ENCODE peak calls at places on chromosomes 5 and 9, in seven cellular contexts. D is mesothelial cell of epicardium, Q is ovary, E is neural crest cell, A is HFFc6, L is uterus, Z is astrocyte of the spinal cord. I is an unnamed sample.

GRCh38 chr5:115507682-115508081 is 36.9 kb downstream of the FEM1C start:
- DNase-seq in E (no peak), Z (peak; percentile 44), A (peak; percentile 83), L (no peak), Q (no peak), D (no peak), I (no peak)

GRCh38 chr5:119323630-119324000 is 32.2 kb upstream of the TNFAIP8 start:
- DNase-seq in D (no peak), A (no peak), Q (no peak), L (no peak), Z (peak; percentile 62), E (no peak), I (no peak)

GRCh38 chr9:21803674-21804048 is 1.2 kb downstream of the MTAP start:
- DNase-seq in D (no peak), E (no peak), Z (peak; percentile 19), A (no peak), L (no peak), Q (no peak), I (no peak)

GRCh38 chr5:177416334-177416733 is 7.0 kb upstream of the F12 start:
- DNase-seq in E (no peak), L (peak; percentile 61), A (no peak), Q (no peak), Z (no peak), D (no peak), I (no peak)

GRCh38 chr9:101114317-101114716 is 85.8 kb downstream of the PLPPR1 start:
- DNase-seq in Z (no peak), D (no peak), A (no peak), Q (no peak), L (no peak), E (no peak), I (no peak)

GRCh38 chr5:107487056-107487461 is 183.7 kb downstream of the EFNA5 start:
- DNase-seq in E (no peak), Z (no peak), D (no peak), A (no peak), L (no peak), Q (no peak), I (no peak)

GRCh38 chr5:35458824-35459207 is 158.8 kb upstream of the SPEF2 start:
- DNase-seq in Z (no peak), Q (no peak), D (no peak), E (no peak), A (no peak), L (no peak), I (no peak)

GRCh38 chr5:150057996-150058395 is 28.4 kb downstream of the CSF1R start:
- DNase-seq in L (no peak), A (no peak), Z (no peak), D (no peak), Q (no peak), E (no peak), I (no peak)

GRCh38 chr5:109388407-109388806 is 21.4 kb downstream of the PJA2 start:
- DNase-seq in Q (no peak), Z (peak; percentile 26), L (no peak), E (no peak), A (peak; percentile 21), D (no peak), I (no peak)

GRCh38 chr9:97529363-97530076 is 28.1 kb downstream of the TMOD1 start:
- DNase-seq in A (peak; percentile 49), Z (no peak), Q (no peak), D (no peak), E (no peak), L (peak; percentile 65), I (peak; percentile 73)

GRCh38 chr5:131587541-131587940 is 47.5 kb downstream of the RAPGEF6 start:
- DNase-seq in L (no peak), D (no peak), E (no peak), Q (no peak), Z (peak; percentile 13), A (peak; percentile 22), I (no peak)

GRCh38 chr5:164191240-164191639 is 685.8 kb downstream of the MAT2B start:
- DNase-seq in A (no peak), Q (no peak), L (no peak), D (no peak), E (no peak), Z (peak; percentile 70), I (no peak)

GRCh38 chr5:68460147-68460760 is 244.7 kb downstream of the PIK3R1 start:
- DNase-seq in L (peak; percentile 46), E (peak; percentile 20), A (peak; percentile 62), D (no peak), Q (no peak), Z (peak; percentile 72), I (peak; percentile 35)
- TF ChIP-seq CTCF in L (peak; percentile 56), E (peak; percentile 75), A (peak; percentile 90), D (peak; percentile 36), Q (peak; percentile 55), Z (peak; percentile 73), I (peak; percentile 65)

GRCh38 chr5:154405078-154405792 is 40.6 kb upstream of the SAP30L start:
- DNase-seq in Q (peak; percentile 88), L (peak; percentile 70), E (peak; percentile 80), A (peak; percentile 59), D (peak; percentile 76), Z (peak; percentile 77), I (peak; percentile 91)
- TF ChIP-seq CTCF in Q (peak; percentile 92), L (peak; percentile 84), E (peak; percentile 96), A (peak; percentile 89), D (peak; percentile 78), Z (peak; percentile 88), I (peak; percentile 87)

DNA sequence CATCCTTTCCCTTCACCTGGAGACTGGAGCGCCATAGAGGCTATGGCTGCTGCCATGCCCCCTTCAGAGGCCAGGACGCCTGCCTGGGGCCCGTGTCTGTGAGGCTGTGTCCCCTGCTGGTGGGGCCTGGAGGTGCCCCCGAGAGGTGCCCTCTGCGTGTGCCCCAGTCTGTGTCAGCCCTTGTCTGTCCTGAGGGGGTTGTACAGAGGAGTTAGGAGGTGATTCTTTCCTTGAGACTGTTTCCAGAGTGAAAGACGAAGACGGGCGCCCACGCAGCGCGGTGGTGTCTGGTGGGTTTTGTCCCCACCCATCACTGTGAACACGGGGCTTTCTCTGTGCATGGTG is 24.6 kb downstream of the TRAF2 start:
- DNase-seq in A (no peak), Z (no peak), D (no peak), E (no peak), L (no peak), Q (no peak), I (no peak)
- TF ChIP-seq CTCF in A (no peak), Z (no peak), D (no peak), E (no peak), L (no peak), Q (no peak), I (no peak)

GRCh38 chr5:77145666-77146065 is 58.6 kb upstream of the ZBED3 start:
- DNase-seq in D (no peak), Q (no peak), E (no peak), L (no peak), A (peak; percentile 55), Z (peak; percentile 68), I (no peak)

GRCh38 chr5:77144837-77145139 is 57.7 kb upstream of the ZBED3 start:
- DNase-seq in L (no peak), D (no peak), A (no peak), Z (no peak), E (no peak), Q (no peak), I (no peak)

GRCh38 chr5:77146896-77147295 is 59.8 kb upstream of the ZBED3 start:
- DNase-seq in L (no peak), E (no peak), A (no peak), D (no peak), Q (no peak), Z (no peak), I (no peak)

GRCh38 chr5:77140350-77140749 is 53.3 kb upstream of the ZBED3 start:
- DNase-seq in D (no peak), E (no peak), Z (no peak), L (no peak), Q (no peak), A (no peak), I (no peak)

DNA sequence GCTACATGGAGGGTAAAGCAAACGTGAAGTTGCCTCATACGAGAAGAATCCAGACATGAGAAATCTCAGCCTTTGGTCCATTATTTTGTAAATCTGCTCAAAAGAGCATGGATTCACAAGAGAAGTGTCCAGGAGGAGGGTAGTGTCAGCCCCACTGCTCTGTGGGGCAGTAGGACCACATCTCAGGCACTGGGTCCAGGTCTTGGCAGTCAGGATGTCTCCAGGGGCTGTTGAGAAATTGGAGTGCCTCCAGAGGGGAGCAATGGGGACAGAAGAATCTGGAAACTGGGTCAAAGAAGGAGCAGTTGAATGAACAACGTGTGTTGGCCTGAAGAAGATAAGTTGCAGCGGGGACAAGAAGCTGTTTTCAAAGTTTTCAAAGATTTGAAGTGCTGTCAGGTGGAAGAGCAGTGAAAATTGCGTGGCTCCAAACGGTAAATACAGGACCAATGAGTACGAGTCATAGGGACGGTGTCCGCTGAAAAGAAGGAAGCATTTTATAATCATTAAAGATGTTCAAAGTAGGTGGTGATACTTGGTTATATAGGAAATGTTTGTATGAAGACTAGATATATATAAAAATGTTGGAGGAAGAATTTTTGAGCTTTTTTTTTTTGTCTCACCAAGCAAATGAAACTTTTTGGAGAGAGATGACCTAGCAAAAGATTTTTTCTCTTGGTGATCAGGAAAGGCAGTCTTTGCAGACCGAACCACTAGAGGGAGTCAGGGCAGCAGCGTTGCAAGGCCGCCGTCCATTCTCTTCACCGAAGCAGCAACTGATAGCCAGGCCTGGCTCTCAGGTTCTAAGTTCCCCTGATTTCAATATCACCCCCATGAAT is 57.1 kb upstream of the ZBED3 start:
- DNase-seq in Q (peak; percentile 60), E (peak; percentile 63), D (no peak), L (peak; percentile 82), Z (peak; percentile 77), A (peak; percentile 71), I (peak; percentile 57)
- TF ChIP-seq CTCF in Q (peak; percentile 36), E (peak; percentile 93), D (peak; percentile 81), L (peak; percentile 82), Z (peak; percentile 94), A (peak; percentile 95), I (peak; percentile 79)

GRCh38 chr5:140833993-140834392 is at the start of gene PCDHA7:
- DNase-seq in L (no peak), D (no peak), E (no peak), Q (no peak), Z (peak; percentile 7), A (peak; percentile 3), I (no peak)
- TF ChIP-seq CTCF in L (no peak), D (no peak), E (no peak), Q (no peak), Z (no peak), A (peak; percentile 35), I (no peak)

DNA sequence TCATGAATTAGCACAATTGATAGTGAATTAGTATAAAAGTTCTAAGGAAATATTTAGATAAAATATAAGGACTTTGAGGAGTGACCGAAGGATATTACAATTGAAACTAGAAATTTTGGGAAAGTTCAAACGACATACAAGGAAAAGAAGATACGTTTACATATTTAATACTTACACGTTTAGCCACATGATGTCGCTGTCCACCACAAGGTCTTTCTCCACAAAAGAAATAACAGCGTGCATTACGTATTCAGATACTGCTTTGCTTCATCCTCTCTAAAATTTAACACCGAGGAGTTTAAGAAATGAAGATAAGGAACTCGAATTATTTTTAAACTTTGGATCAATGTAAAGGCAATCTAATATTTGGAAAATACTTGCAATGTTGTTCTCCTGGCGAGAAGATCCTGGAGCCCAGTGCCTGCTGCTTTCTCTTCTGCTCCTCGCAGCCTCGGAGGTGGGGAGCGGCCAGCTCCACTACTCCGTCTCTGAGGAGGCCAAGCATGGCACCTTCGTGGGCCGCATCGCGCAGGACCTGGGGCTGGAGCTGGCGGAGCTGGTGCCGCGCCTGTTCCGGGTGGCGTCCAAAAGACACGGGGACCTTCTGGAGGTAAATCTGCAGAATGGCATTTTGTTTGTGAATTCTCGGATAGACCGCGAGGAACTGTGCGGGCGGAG is at the start of gene PCDHA3:
- DNase-seq in Z (peak; percentile 12), A (no peak), E (no peak), Q (no peak), D (no peak), L (no peak), I (no peak)
- TF ChIP-seq CTCF in Z (no peak), A (peak; percentile 63), E (no peak), Q (peak; percentile 25), D (no peak), L (no peak), I (no peak)

GRCh38 chr5:114316167-114316566 is 45.7 kb upstream of the KCNN2 start:
- DNase-seq in E (no peak), D (no peak), Q (no peak), Z (no peak), L (no peak), A (no peak), I (no peak)
- TF ChIP-seq CTCF in E (no peak), D (no peak), Q (no peak), Z (no peak), L (no peak), A (peak; percentile 13), I (no peak)